ENCODE peak calls at places on chromosome 20, in six cellular contexts. Z, K, E, S, T and D are unnamed samples.

GRCh38 chr20:44803383-44803941 is 6.9 kb downstream of the RIMS4 start:
- DNase-seq in S (no peak), E (no peak), Z (no peak), K (no peak), T (no peak), D (no peak)

GRCh38 chr20:57698191-57698866 is 11.5 kb downstream of the PMEPA1 start:
- DNase-seq in T (no peak), S (no peak), K (peak; percentile 98), Z (peak; percentile 28), E (peak; percentile 68), D (peak; percentile 78)

GRCh38 chr20:41078329-41078728 is 49.7 kb downstream of the TOP1 start:
- DNase-seq in Z (peak; percentile 43), K (peak; percentile 53), E (no peak), S (no peak), T (peak; percentile 23), D (peak; percentile 47)

GRCh38 chr20:15507151-15507550 is 1066.1 kb downstream of the KIF16B start:
- DNase-seq in T (no peak), E (no peak), Z (no peak), K (no peak), S (no peak), D (no peak)

GRCh38 chr20:56624786-56625681 is 4.1 kb upstream of the TFAP2C start:
- DNase-seq in E (no peak), K (no peak), S (no peak), T (no peak), Z (no peak), D (no peak)

GRCh38 chr20:25287631-25288290 is 39.9 kb downstream of the PYGB start:
- DNase-seq in T (peak; percentile 1), Z (peak; percentile 0), K (no peak), S (peak; percentile 9), E (peak; percentile 9), D (peak; percentile 5)

GRCh38 chr20:21234324-21234723 is 68.8 kb upstream of the XRN2 start:
- DNase-seq in T (peak; percentile 88), Z (no peak), K (no peak), S (no peak), E (no peak), D (no peak)

GRCh38 chr20:22429175-22430153 is 154.9 kb downstream of the FOXA2 start:
- DNase-seq in S (no peak), E (no peak), T (peak; percentile 17), Z (no peak), K (no peak), D (no peak)

GRCh38 chr20:41386502-41387427 is 20.1 kb upstream of the EMILIN3 start:
- DNase-seq in K (peak; percentile 26), S (no peak), T (no peak), E (no peak), Z (no peak), D (no peak)

GRCh38 chr20:13525225-13525940 is 113.3 kb downstream of the TASP1 start:
- DNase-seq in E (no peak), T (no peak), S (no peak), K (peak; percentile 97), Z (no peak), D (no peak)

GRCh38 chr20:21149344-21149743 is 23.5 kb downstream of the KIZ start:
- DNase-seq in Z (no peak), T (no peak), E (no peak), K (no peak), S (no peak), D (no peak)

GRCh38 chr20:44071526-44072111 is 115.4 kb downstream of the JPH2 start:
- DNase-seq in Z (no peak), T (no peak), E (no peak), K (no peak), S (no peak), D (no peak)

GRCh38 chr20:44572551-44573500 is 9.6 kb upstream of the PKIG start:
- DNase-seq in Z (no peak), E (peak; percentile 67), S (peak; percentile 49), T (peak; percentile 80), K (peak; percentile 89), D (peak; percentile 63)

GRCh38 chr20:40982415-40983145 is 46.0 kb upstream of the TOP1 start:
- DNase-seq in T (no peak), K (no peak), S (no peak), Z (no peak), E (no peak), D (no peak)

GRCh38 chr20:45305262-45305661 is 1.4 kb upstream of the RBPJL start:
- DNase-seq in S (no peak), K (no peak), T (no peak), E (no peak), Z (peak; percentile 93), D (no peak)

GRCh38 chr20:40286991-40287531 is 402.0 kb downstream of the MAFB start:
- DNase-seq in Z (peak; percentile 25), E (peak; percentile 23), T (peak; percentile 92), K (no peak), S (peak; percentile 27), D (peak; percentile 65)

DNA sequence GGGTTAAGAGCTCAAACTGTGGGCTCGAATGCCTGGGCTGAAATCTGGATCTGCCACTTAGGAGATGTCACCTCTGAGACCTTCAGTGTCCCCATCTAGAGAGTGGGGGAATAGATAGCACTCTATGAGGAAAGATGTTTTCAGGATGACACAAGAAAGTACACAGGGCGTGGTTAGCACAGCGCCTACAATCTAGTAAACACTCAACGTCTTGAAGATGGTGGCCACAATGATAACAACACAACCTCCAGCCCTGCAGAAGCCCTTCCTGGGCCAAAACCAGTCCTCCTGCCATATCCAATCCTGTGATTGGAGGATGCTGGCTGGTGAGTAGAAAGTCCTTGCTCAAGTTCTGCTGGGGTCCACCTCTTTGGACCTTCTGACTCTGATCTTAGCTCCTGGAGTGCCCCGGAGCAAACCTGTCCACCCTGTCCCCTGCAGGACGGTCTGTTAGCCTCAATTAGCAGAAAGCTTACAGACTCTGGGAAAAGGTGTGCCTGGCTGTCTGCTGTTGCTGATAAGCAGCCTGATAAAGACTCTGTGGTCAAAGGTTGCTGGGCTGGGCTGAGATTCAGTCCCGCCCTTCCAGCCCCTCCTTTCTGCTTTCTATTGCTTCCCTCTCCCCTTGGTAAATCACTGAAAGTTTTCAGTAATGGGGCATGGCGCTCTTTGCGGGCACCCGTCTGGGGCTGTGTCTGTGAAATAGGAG is 8.2 kb downstream of the EDN3 start:
- DNase-seq in Z (peak; percentile 64), S (no peak), T (no peak), E (no peak), K (no peak), D (no peak)
- H3K27ac ChIP-seq in Z (peak overlapping the region; percentile 45), S (no peak overlapping the region), T (no peak overlapping the region), E (no peak overlapping the region), K (no peak overlapping the region), D (no peak overlapping the region)

DNA sequence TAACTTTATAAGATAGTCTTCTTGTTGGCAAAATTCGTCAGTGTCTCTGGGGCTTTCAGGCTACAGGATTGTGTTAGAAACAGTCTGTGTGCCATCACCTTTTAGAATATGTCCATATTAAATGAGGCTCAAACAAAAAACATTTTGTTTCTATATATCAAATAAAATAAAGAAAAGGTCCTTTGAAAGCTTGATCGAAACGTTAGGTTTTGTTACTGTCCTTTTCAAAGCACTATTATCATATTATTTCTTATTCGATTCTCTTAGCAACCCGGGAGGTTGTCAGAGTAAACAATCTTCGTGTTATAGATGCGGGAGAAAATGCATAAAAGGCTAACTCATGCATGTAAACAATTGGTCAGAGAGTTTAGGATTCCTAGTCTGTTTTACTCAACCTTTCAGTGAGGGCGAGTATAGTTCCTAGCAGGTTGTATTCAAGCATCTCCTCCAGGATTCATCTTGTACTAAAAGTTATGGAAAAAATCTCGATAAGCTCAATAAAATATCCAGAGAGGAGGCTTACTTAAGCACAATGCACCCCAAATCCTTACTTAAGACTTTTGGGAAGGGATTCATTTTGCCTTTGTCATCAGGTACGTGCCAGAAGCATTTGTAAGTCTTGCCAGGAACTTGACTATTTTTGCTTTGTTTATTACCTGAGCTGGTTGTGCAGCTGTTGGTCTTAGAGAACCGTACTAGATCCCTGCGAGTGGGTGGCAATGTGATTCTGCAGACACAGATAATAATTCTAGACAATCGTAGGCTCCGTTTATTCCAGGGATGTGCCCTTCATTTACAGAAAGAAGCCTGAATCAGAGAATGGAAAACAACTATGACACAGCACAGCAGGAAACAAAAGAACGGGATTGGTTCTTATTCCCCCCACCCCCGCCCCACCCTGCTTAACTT is 159.6 kb upstream of the ZNF217 start:
- DNase-seq in Z (no peak), K (peak; percentile 42), E (no peak), T (no peak), S (no peak), D (no peak)
- TF ChIP-seq POLR2A in Z (no peak), K (peak; percentile 36), E (no peak), T (no peak), S (no peak), D (no peak)

GRCh38 chr20:60135276-60135675 is 177.1 kb downstream of the CDH26 start:
- DNase-seq in E (no peak), T (no peak), K (no peak), Z (no peak), S (no peak), D (no peak)

GRCh38 chr20:60137657-60138245 is 179.5 kb downstream of the CDH26 start:
- DNase-seq in T (no peak), E (no peak), S (no peak), Z (no peak), K (peak; percentile 24), D (peak; percentile 54)

GRCh38 chr20:60139663-60140446 is 181.6 kb downstream of the CDH26 start:
- DNase-seq in K (no peak), E (no peak), T (no peak), S (no peak), Z (no peak), D (no peak)

GRCh38 chr20:60136640-60137411 is 178.6 kb downstream of the CDH26 start:
- DNase-seq in K (no peak), S (no peak), T (no peak), E (no peak), Z (no peak), D (peak; percentile 58)

DNA sequence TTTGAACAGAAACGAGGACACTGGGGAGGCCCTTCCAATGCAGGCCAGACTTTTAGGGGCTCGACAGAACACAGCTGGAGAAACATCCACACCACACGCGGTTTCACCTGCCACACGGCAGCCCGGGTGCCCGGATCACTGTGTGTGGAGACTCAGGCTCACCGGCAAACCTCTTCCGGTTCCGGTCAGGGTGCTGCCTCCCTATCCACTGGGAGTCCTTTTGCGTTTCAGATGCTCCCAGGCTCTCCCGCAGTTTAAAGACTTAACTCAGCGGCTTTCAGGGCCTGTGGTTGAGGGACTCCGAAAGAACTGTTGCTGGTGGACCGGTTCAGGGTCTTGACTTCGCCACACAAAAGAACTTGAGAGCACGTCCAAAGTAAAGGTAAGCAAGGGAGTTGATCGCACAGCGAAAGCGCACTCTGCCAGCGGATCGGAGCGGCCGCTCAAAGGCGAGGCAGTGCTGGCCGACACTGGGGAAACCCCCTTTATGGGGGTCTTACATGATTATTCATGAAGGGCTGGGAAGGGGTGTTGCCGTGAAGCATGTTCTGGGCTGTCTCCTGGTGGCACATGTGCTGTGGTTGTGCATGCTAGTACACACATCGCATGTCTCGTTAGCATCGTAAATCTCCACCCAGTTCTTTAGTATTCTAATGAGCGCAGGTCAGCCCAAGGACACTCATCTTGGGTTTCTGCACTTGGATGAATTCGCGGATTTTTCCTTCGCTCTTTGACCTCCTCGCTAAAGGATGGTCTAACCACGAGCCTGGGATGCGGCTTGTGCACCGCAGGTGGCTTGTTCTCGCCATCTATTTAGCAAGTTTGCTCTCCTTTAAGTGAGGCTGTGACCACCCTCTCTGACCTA is 180.3 kb downstream of the CDH26 start:
- DNase-seq in Z (peak; percentile 58), T (peak; percentile 35), K (peak; percentile 48), S (no peak), E (peak; percentile 24), D (no peak)
- H3K27ac ChIP-seq in Z (no peak overlapping the region), T (no peak overlapping the region), K (no peak overlapping the region), S (no peak overlapping the region), E (peak overlapping the region; percentile 15), D (no peak overlapping the region)

DNA sequence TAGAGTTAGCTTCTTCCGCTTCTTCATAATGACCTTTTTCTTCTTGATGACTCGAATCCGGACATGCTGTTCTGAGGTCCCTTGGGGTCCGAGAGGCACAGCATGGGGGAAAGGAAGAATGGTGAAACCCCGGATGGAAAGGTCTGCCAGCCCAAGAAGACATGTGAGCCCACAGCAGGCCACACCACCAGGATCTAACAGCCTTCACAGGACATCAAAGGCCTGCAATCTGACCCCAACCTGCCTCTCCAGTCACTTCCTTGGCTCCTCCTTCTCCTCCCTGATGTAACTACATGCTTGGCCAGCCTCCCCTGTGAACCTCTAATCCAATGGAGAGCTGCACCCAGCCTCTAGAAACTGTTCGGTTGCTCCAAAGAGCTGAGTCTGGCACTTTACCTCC is 1.6 kb downstream of the CPXM1 start:
- DNase-seq in E (no peak), T (no peak), Z (no peak), K (peak; percentile 10), S (no peak), D (no peak)
- TF ChIP-seq POLR2A in E (no peak), T (no peak), Z (no peak), K (no peak), S (no peak), D (no peak)